ENCODE peak calls at places on chromosomes 5 and 9, in five cellular contexts. G, T, I, K and F are unnamed samples.
A peak's percentile ranks its signal among the peaks of the same experiment; 100 is the strongest.

GRCh38 chr5:137264573-137264972 is 234.6 kb downstream of the SPOCK1 start:
- DNase-seq in K (no peak), T (no peak), G (no peak), I (no peak), F (no peak)

GRCh38 chr9:79028101-79028500 is 543.7 kb upstream of the TLE4 start:
- DNase-seq in I (no peak), G (peak; percentile 45), T (no peak), K (peak; percentile 59), F (no peak)

GRCh38 chr5:157607371-157608161 is 32.0 kb upstream of the ADAM19 start:
- DNase-seq in K (peak; percentile 92), G (peak; percentile 70), T (peak; percentile 74), I (no peak), F (no peak)

GRCh38 chr5:146334074-146334533 is 4.5 kb upstream of the POU4F3 start:
- DNase-seq in G (no peak), T (no peak), I (no peak), K (no peak), F (no peak)

GRCh38 chr9:96189995-96190394 is 112.0 kb downstream of the HSD17B3 start:
- DNase-seq in G (no peak), I (no peak), K (no peak), T (no peak), F (no peak)

GRCh38 chr5:36631161-36631560 is 24.8 kb downstream of the SLC1A3 start:
- DNase-seq in I (no peak), K (no peak), G (no peak), T (no peak), F (no peak)

GRCh38 chr5:76477061-76477460 is 74.0 kb downstream of the IQGAP2 start:
- DNase-seq in G (no peak), T (no peak), K (no peak), I (no peak), F (no peak)

GRCh38 chr9:107489687-107490605 is at the start of gene KLF4:
- DNase-seq in K (peak; percentile 96), T (peak; percentile 93), G (peak; percentile 96), I (peak; percentile 92), F (peak; percentile 78)

GRCh38 chr5:89520771-89521170 is 637.8 kb upstream of the MEF2C start:
- DNase-seq in G (no peak), I (no peak), K (no peak), T (no peak), F (no peak)

GRCh38 chr5:36090033-36090432 is 23.4 kb upstream of the UGT3A2 start:
- DNase-seq in I (no peak), T (peak; percentile 53), K (peak; percentile 62), G (peak; percentile 57), F (peak; percentile 32)

GRCh38 chr5:57693488-57694305 is 211.1 kb upstream of the ACTBL2 start:
- DNase-seq in G (peak; percentile 60), K (peak; percentile 62), I (no peak), T (no peak), F (no peak)

GRCh38 chr5:80105698-80106439 is 70.7 kb downstream of the THBS4 start:
- DNase-seq in G (no peak), K (no peak), T (no peak), I (no peak), F (no peak)

GRCh38 chr5:57102189-57102904 is 71.5 kb upstream of the GPBP1 start:
- DNase-seq in T (no peak), G (no peak), K (no peak), I (no peak), F (no peak)

GRCh38 chr5:103092676-103093075 is 27.3 kb downstream of the GIN1 start:
- DNase-seq in T (no peak), G (peak; percentile 8), I (no peak), K (peak; percentile 17), F (no peak)

GRCh38 chr5:151628112-151628823 is 37.1 kb upstream of the FAT2 start:
- DNase-seq in T (no peak), G (peak; percentile 22), K (peak; percentile 77), I (no peak), F (no peak)

GRCh38 chr5:6686501-6686900 is 26.7 kb upstream of the TENT4A start:
- DNase-seq in T (no peak), G (no peak), I (no peak), K (no peak), F (no peak)

GRCh38 chr5:156541582-156541981 is 214.6 kb downstream of the SGCD start:
- DNase-seq in G (no peak), I (no peak), T (no peak), K (no peak), F (no peak)

GRCh38 chr9:33517373-33517772 is 6.7 kb upstream of the ANKRD18B start:
- DNase-seq in G (peak; percentile 67), K (peak; percentile 60), I (no peak), T (peak; percentile 50), F (no peak)

GRCh38 chr5:36459191-36460135 is 146.9 kb upstream of the SLC1A3 start:
- DNase-seq in I (no peak), K (peak; percentile 78), T (no peak), G (no peak), F (no peak)

GRCh38 chr9:126157826-126158431 is 168.7 kb upstream of the MVB12B start:
- DNase-seq in K (no peak), G (no peak), I (no peak), T (no peak), F (no peak)

GRCh38 chr5:40240111-40240510 is 439.6 kb upstream of the PTGER4 start:
- DNase-seq in K (peak; percentile 61), G (peak; percentile 27), I (no peak), T (no peak), F (no peak)
- TF ChIP-seq CTCF in K (no peak), G (no peak), I (no peak), T (no peak), F (no peak)

GRCh38 chr5:149473441-149473840 is 77.8 kb downstream of the CSNK1A1 start:
- DNase-seq in G (no peak), K (no peak), I (no peak), T (peak; percentile 51), F (no peak)

GRCh38 chr5:149474198-149474597 is 77.0 kb downstream of the CSNK1A1 start:
- DNase-seq in T (peak; percentile 87), K (peak; percentile 96), G (no peak), I (peak; percentile 65), F (peak; percentile 30)

GRCh38 chr5:149472399-149472798 is 78.8 kb downstream of the CSNK1A1 start:
- DNase-seq in T (peak; percentile 40), K (no peak), G (no peak), I (no peak), F (no peak)

GRCh38 chr5:149470942-149471341 is 80.3 kb downstream of the CSNK1A1 start:
- DNase-seq in T (no peak), G (no peak), K (no peak), I (no peak), F (no peak)

DNA sequence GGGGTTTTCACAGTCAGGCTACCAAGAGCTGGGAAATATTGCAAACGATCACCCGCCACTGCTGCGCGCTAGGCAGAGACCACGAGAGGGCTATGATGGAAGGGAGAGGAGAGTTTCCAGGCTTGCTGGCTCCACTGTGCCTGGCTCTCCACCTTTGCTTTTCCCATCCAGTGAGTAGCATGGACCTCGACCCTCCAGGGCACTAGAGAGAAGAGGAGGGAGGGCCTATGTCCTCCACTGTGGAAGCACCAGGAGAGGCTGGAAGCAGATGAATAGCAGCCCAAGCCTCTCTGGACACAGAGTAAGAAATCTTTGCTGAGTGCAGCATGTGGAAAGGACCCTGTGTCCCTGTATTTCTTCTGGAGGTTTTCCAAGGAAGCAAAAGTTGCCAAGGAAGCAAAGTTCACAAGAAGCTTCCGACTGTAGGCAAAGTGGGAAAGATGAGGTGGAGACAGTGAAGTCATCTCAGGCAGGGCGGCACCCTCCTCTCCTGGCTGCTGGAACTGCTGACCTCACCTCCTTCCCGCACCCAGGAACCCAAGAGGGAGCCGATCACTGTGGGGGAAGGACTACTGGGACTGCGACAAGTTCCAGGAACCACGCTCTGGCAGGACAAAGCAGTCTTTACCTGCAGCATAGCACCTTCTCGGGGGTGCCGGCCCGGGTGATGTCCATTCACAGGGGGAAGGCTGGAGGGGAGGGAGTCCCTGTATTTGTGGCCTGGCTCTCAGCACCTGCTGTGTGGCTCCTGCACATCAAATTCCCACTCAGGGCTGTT is 79.6 kb downstream of the CSNK1A1 start:
- DNase-seq in T (peak; percentile 88), I (peak; percentile 67), G (no peak), K (peak; percentile 86), F (peak; percentile 77)
- TF ChIP-seq CTCF in T (no peak), I (no peak), G (peak; percentile 2), K (no peak), F (no peak)

GRCh38 chr5:39104221-39104620 is 30.0 kb upstream of the RICTOR start:
- DNase-seq in K (no peak), I (no peak), G (no peak), T (no peak), F (no peak)

GRCh38 chr5:39108987-39109386 is 34.8 kb upstream of the RICTOR start:
- DNase-seq in K (no peak), T (no peak), G (no peak), I (no peak), F (no peak)

GRCh38 chr5:39109616-39110015 is 35.4 kb upstream of the RICTOR start:
- DNase-seq in T (no peak), G (no peak), I (no peak), K (no peak), F (no peak)

GRCh38 chr5:39107350-39107749 is 33.2 kb upstream of the RICTOR start:
- DNase-seq in K (no peak), I (no peak), G (no peak), T (no peak), F (no peak)

DNA sequence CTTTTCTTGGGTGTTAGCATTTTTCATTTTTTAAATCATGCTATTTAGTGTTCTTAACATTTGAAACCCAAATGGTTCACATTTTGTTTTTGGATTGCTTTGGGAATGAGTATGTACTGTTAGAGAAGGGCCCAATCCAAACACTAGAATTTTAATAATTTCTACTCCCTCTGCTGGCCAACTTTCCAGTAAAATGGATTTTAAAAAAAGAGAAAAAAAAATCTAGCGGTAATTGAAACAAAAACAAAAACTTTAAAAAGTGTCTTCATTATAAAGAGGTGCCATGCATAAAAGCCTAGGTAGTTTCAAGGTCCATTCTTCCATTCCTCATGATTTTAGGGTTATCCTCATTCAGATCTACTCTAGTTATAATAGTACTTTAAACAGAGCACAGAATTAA is 32.1 kb upstream of the RICTOR start:
- DNase-seq in I (no peak), T (no peak), K (peak; percentile 21), G (peak; percentile 41), F (no peak)
- TF ChIP-seq CTCF in I (no peak), T (no peak), K (peak; percentile 24), G (peak; percentile 42), F (no peak)

GRCh38 chr9:131668439-131669233 is 71.2 kb downstream of the RAPGEF1 start:
- DNase-seq in T (peak; percentile 77), I (no peak), G (peak; percentile 72), K (no peak), F (no peak)
- TF ChIP-seq CTCF in T (no peak), I (no peak), G (peak; percentile 19), K (no peak), F (no peak)

DNA sequence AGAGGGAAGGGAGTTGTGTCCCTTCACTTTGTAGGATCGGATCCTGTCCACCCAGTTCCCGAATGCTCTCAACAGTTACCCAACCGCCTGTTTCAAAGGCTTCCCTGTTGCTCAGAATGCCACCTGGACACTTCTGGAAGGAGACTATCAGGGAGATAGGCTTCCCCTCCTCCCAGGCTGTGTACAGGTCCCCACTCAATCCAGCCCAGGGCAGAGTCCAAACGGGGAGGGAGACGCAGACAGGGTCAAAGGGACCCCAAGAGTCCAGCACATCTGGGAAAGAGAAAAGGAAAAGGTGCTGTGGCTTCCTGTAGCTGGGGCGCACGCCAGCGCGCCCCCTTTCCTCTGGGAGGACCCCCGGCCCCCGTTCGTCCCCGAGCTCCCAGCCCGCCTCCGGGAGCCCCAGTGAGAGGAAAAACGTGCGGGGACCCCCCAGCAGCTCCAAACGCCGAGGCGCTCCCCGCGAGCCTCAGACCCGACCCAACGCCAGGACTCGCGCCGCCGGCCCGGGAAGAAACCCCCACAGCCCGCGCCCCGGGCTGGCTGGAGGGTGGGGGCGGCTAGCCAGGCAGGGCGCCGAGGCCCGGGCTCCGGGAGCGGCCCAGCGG is 640 bp downstream of the SURF4 start:
- DNase-seq in K (peak; percentile 60), I (peak; percentile 73), G (peak; percentile 51), T (peak; percentile 79), F (no peak)
- TF ChIP-seq CTCF in K (no peak), I (no peak), G (no peak), T (no peak), F (peak; percentile 20)